ENCODE peak calls at places on chromosomes 13 and 19, in five cellular contexts. T is astrocyte, O is suprapubic skin, L is neural progenitor cell, C is choroid plexus epithelial cell. D is an unnamed sample.

GRCh38 chr13:26628706-26629105 is 71.2 kb downstream of the WASF3 start:
- DNase-seq in T (peak), O (no peak), L (peak), C (peak), D (peak)

GRCh38 chr19:42555317-42555716 is 27.0 kb upstream of the CEACAM1 start:
- DNase-seq in T (no peak), O (no peak), L (peak), C (peak), D (no peak)

GRCh38 chr13:85985791-85986190 is 186.6 kb upstream of the SLITRK6 start:
- DNase-seq in T (peak), O (no peak), L (no peak), C (peak), D (peak)

GRCh38 chr13:30033681-30034447 is 183.4 kb upstream of the UBL3 start:
- DNase-seq in T (peak), O (no peak), L (no peak), C (peak), D (peak)

GRCh38 chr19:56639217-56639616 is 3.7 kb upstream of the SMIM17 start:
- DNase-seq in T (peak), O (no peak), L (peak), C (peak), D (peak)

GRCh38 chr19:12806242-12807131 is at the start of gene RNASEH2A:
- DNase-seq in T (peak), O (peak), L (peak), C (peak), D (peak)

GRCh38 chr13:73158851-73159250 is 100.0 kb downstream of the KLF5 start:
- DNase-seq in T (peak), O (no peak), L (no peak), C (peak), D (peak)

GRCh38 chr13:66574606-66575005 is 655.5 kb downstream of the PCDH9 start:
- DNase-seq in T (peak), O (no peak), L (no peak), C (peak), D (no peak)

GRCh38 chr13:110137677-110138008 is 169.3 kb downstream of the COL4A1 start:
- DNase-seq in T (peak), O (no peak), L (peak), C (no peak), D (no peak)

GRCh38 chr13:95536629-95537241 is 15.8 kb upstream of the CLDN10 start:
- DNase-seq in T (no peak), O (no peak), L (no peak), C (peak), D (peak)

GRCh38 chr13:25806304-25806974 is 245.4 kb downstream of the SHISA2 start:
- DNase-seq in T (peak), O (no peak), L (no peak), C (peak), D (peak)

GRCh38 chr13:47226516-47226915 is 329.7 kb upstream of the HTR2A start:
- DNase-seq in T (no peak), O (no peak), L (no peak), C (no peak), D (peak)

GRCh38 chr13:102798653-102799543 is at the start of the genes BIVM and POGLUT2:
- DNase-seq in T (peak), O (peak), L (peak), C (peak), D (peak)

GRCh38 chr13:34349091-34349722 is 531.3 kb downstream of the RFC3 start:
- DNase-seq in T (peak), O (peak), L (no peak), C (peak), D (peak)

GRCh38 chr13:75417006-75417384 is 65.0 kb downstream of the TBC1D4 start:
- DNase-seq in T (peak), O (no peak), L (no peak), C (no peak), D (no peak)
- H3K4me3 ChIP-seq in T (no peak), O (no peak), L (no peak), C (no peak), D (no peak)

DNA sequence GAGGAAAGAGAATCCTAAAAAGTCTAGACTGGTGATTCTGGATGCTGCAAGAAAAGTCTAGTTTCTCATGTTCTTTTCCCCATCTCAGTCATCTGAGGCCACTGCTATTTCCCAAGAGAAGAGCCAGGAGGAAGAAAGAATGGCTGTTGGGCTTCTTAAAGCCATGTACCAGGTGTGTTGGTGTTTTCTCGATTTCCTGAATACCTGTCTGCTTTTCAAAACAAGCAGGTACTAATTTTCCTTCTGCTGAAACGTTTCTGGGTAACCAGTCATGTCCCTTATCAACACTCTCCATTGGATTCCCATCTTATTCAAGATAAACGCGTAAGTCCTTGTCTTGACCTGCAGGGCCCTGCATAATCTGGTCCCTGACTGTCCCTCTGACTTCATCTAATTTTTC is 1.1 kb downstream of the ZNF570 start:
- DNase-seq in T (no peak), O (no peak), L (no peak), C (peak), D (no peak)
- H3K4me3 ChIP-seq in T (peak), O (peak), L (peak), C (peak), D (peak)

GRCh38 chr13:50129065-50129922 is 114.0 kb downstream of the KCNRG start:
- DNase-seq in T (no peak), O (no peak), L (peak), C (peak), D (no peak)
- H3K4me3 ChIP-seq in T (peak), O (peak), L (peak), C (peak), D (peak)

DNA sequence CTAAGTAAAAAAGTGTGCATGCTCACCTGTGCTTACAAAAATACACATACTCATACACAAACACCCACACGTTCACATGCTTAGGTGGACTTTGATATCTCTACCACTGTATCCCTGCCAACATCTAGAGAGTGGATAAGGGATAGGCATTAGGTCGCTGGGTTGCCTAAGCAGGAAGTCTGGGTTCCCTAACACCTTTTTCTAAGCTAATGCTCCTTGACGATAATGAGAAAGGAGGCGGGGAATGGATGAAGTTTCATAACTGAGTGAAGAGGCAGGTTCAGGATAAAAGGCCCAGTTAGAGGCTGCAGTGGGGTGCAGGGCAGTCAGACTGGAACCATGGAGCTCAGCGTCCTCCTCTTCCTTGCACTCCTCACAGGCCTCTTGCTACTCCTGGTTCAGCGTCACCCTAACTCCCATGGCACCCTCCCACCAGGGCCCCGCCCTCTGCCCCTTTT is 41.9 kb upstream of the CYP2A7 start:
- DNase-seq in T (no peak), O (no peak), L (no peak), C (no peak), D (no peak)
- H3K4me3 ChIP-seq in T (no peak), O (no peak), L (no peak), C (no peak), D (no peak)

GRCh38 chr19:5291588-5292193 is 48.9 kb downstream of the PTPRS start:
- DNase-seq in T (no peak), O (no peak), L (no peak), C (no peak), D (no peak)
- H3K4me3 ChIP-seq in T (peak), O (peak), L (peak), C (peak), D (no peak)

GRCh38 chr19:49770529-49770928 is 3.7 kb downstream of the AP2A1 start:
- DNase-seq in T (no peak), O (no peak), L (no peak), C (no peak), D (no peak)

GRCh38 chr19:49773663-49774305 is 7.0 kb downstream of the AP2A1 start:
- DNase-seq in T (no peak), O (no peak), L (no peak), C (no peak), D (no peak)

GRCh38 chr19:49772850-49773432 is 6.1 kb downstream of the AP2A1 start:
- DNase-seq in T (no peak), O (no peak), L (no peak), C (no peak), D (peak)

GRCh38 chr19:49774969-49775368 is 8.2 kb downstream of the AP2A1 start:
- DNase-seq in T (no peak), O (no peak), L (no peak), C (no peak), D (no peak)

GRCh38 chr19:49771674-49772139 is 4.9 kb downstream of the AP2A1 start:
- DNase-seq in T (no peak), O (no peak), L (no peak), C (no peak), D (no peak)
- H3K4me3 ChIP-seq in T (no peak), O (no peak), L (no peak), C (no peak), D (no peak)

GRCh38 chr13:33281951-33282595 is 3.5 kb downstream of the STARD13 start:
- DNase-seq in T (peak), O (no peak), L (no peak), C (peak), D (peak)
- H3K4me3 ChIP-seq in T (peak), O (no peak), L (no peak), C (peak), D (no peak)

GRCh38 chr19:58059003-58059671 is at the start of gene ZNF135:
- DNase-seq in T (peak), O (peak), L (peak), C (peak), D (peak)
- H3K4me3 ChIP-seq in T (peak), O (peak), L (peak), C (peak), D (peak)

D was measured in epithelial cell of esophagus.